ENCODE peak calls at places on chromosomes 6 and 20, in eight cellular contexts. F is RWPE1; M is NCI-H1436 treated with DMSO at 0.1 percent for 48 hours; U is activated T-cell treated with anti-CD3 and anti-CD28 coated beads for 1 hour; X is myocyte; G is naive thymus-derived CD4-positive, alpha-beta T cell; W is HCEC 1CT; Z is uterus. Q is an unnamed sample.
A peak's percentile ranks its signal among the peaks of the same experiment; 100 is the strongest.

GRCh38 chr20:44552950-44553908 is 29.1 kb upstream of the PKIG start:
- DNase-seq in F (peak; percentile 67), M (no peak), U (no peak), X (peak; percentile 68), G (no peak), W (peak; percentile 91), Z (no peak), Q (no peak)

GRCh38 chr6:3919130-3919628 is 70.0 kb downstream of the FAM50B start:
- DNase-seq in F (peak; percentile 47), M (no peak), U (no peak), X (peak; percentile 77), G (no peak), W (peak; percentile 48), Z (no peak), Q (no peak)

GRCh38 chr20:35021831-35022230 is 66.2 kb downstream of the MYH7B start:
- DNase-seq in F (no peak), M (no peak), U (no peak), X (no peak), G (no peak), W (no peak), Z (no peak), Q (no peak)

GRCh38 chr6:45075246-45075645 is 252.9 kb upstream of the RUNX2 start:
- DNase-seq in F (peak; percentile 53), M (no peak), U (no peak), X (peak; percentile 33), G (no peak), W (peak; percentile 98), Z (no peak), Q (no peak)

GRCh38 chr6:12280901-12281300 is 9.3 kb upstream of the EDN1 start:
- DNase-seq in F (no peak), M (no peak), U (no peak), X (no peak), G (no peak), W (no peak), Z (no peak), Q (no peak)

GRCh38 chr6:8468731-8469130 is 33.4 kb upstream of the SLC35B3 start:
- DNase-seq in F (no peak), M (no peak), U (no peak), X (no peak), G (no peak), W (no peak), Z (no peak), Q (no peak)

GRCh38 chr6:31652925-31653724 is 664 bp upstream of the BAG6 start:
- DNase-seq in F (peak; percentile 78), M (no peak), U (no peak), X (no peak), G (no peak), W (peak; percentile 87), Z (no peak), Q (peak; percentile 95)

GRCh38 chr6:41723178-41723935 is 12.1 kb downstream of the TFEB start:
- DNase-seq in F (peak; percentile 97), M (peak; percentile 41), U (no peak), X (peak; percentile 56), G (no peak), W (peak; percentile 90), Z (peak; percentile 58), Q (peak; percentile 91)

GRCh38 chr6:33850869-33851541 is 47.2 kb upstream of the MLN start:
- DNase-seq in F (no peak), M (no peak), U (no peak), X (no peak), G (no peak), W (no peak), Z (no peak), Q (no peak)

GRCh38 chr6:6891074-6891754 is 216.5 kb upstream of the RREB1 start:
- DNase-seq in F (no peak), M (no peak), U (no peak), X (no peak), G (no peak), W (no peak), Z (no peak), Q (peak; percentile 47)

GRCh38 chr20:33072813-33073212 is 6.6 kb upstream of the BPIFB4 start:
- DNase-seq in F (no peak), M (no peak), U (no peak), X (no peak), G (no peak), W (no peak), Z (no peak), Q (no peak)

GRCh38 chr6:137494281-137494966 is at the start of gene OLIG3:
- DNase-seq in F (no peak), M (no peak), U (no peak), X (no peak), G (peak; percentile 28), W (no peak), Z (no peak), Q (peak; percentile 85)

GRCh38 chr6:49423817-49424216 is 39.2 kb downstream of the MMUT start:
- DNase-seq in F (peak; percentile 20), M (no peak), U (no peak), X (no peak), G (no peak), W (peak; percentile 47), Z (no peak), Q (no peak)

GRCh38 chr20:5033566-5033965 is 32.3 kb upstream of the SLC23A2 start:
- DNase-seq in F (no peak), M (no peak), U (no peak), X (peak; percentile 51), G (no peak), W (peak; percentile 17), Z (no peak), Q (no peak)

GRCh38 chr6:113879186-113880096 is 22.3 kb downstream of the MARCKS start:
- DNase-seq in F (peak; percentile 73), M (peak; percentile 48), U (no peak), X (peak; percentile 81), G (peak; percentile 8), W (peak; percentile 66), Z (peak; percentile 46), Q (peak; percentile 28)

GRCh38 chr6:84728602-84729001 is 35.8 kb downstream of the TBX18 start:
- DNase-seq in F (peak; percentile 26), M (no peak), U (no peak), X (peak; percentile 17), G (no peak), W (peak; percentile 50), Z (no peak), Q (peak; percentile 4)

GRCh38 chr6:9233226-9233625 is 797.9 kb upstream of the SLC35B3 start:
- DNase-seq in F (no peak), M (no peak), U (no peak), X (no peak), G (no peak), W (no peak), Z (no peak), Q (no peak)

GRCh38 chr20:51650685-51651134 is 108.2 kb upstream of the NFATC2 start:
- DNase-seq in F (peak; percentile 68), M (no peak), U (no peak), X (no peak), G (no peak), W (peak; percentile 59), Z (no peak), Q (no peak)

GRCh38 chr20:24842591-24843442 is 106.3 kb upstream of the CST7 start:
- DNase-seq in F (no peak), M (no peak), U (no peak), X (no peak), G (no peak), W (no peak), Z (no peak), Q (no peak)

GRCh38 chr20:19935842-19936241 is 81.3 kb upstream of the NAA20 start:
- DNase-seq in F (peak; percentile 42), M (no peak), U (no peak), X (no peak), G (no peak), W (no peak), Z (no peak), Q (no peak)

GRCh38 chr6:78436335-78436734 is 431.0 kb upstream of the IRAK1BP1 start:
- DNase-seq in F (peak; percentile 10), M (no peak), U (no peak), X (peak; percentile 41), G (no peak), W (peak; percentile 49), Z (no peak), Q (peak; percentile 14)

GRCh38 chr6:165668951-165669350 is 5.9 kb upstream of the PDE10A start:
- DNase-seq in F (no peak), M (no peak), U (no peak), X (no peak), G (no peak), W (no peak), Z (no peak), Q (no peak)

GRCh38 chr6:75609639-75610590 is 8.2 kb downstream of the SENP6 start:
- DNase-seq in F (no peak), M (no peak), U (no peak), X (peak; percentile 53), G (no peak), W (no peak), Z (no peak), Q (no peak)

GRCh38 chr6:81789303-81789702 is 36.8 kb upstream of the TENT5A start:
- DNase-seq in F (no peak), M (no peak), U (no peak), X (no peak), G (no peak), W (no peak), Z (no peak), Q (no peak)

GRCh38 chr20:24164360-24164759 is 175.8 kb upstream of the GGTLC1 start:
- DNase-seq in F (no peak), M (no peak), U (no peak), X (no peak), G (no peak), W (no peak), Z (no peak), Q (peak; percentile 58)

GRCh38 chr20:58670097-58670496 is 19.0 kb downstream of the STX16 start:
- DNase-seq in F (no peak), M (no peak), U (no peak), X (no peak), G (no peak), W (no peak), Z (no peak), Q (no peak)

GRCh38 chr6:15352884-15353283 is 107.0 kb downstream of the JARID2 start:
- DNase-seq in F (no peak), M (no peak), U (no peak), X (peak; percentile 47), G (no peak), W (peak; percentile 51), Z (no peak), Q (no peak)

Q was measured in H7.